ENCODE peak calls at places on chromosomes 12 and 14, in eight cellular contexts. L, F, H, K, D, M, B and X are unnamed samples.

GRCh38 chr12:10153271-10154144 is 18.4 kb downstream of the OLR1 start:
- DNase-seq in B (peak; percentile 70), F (peak; percentile 86), H (peak; percentile 64), M (peak; percentile 92), L (peak; percentile 24), K (peak; percentile 85), D (peak; percentile 55), X (peak; percentile 86)

GRCh38 chr14:104322531-104323466 is 184.4 kb downstream of the KIF26A start:
- DNase-seq in B (no peak), L (no peak), M (peak; percentile 51), F (no peak), H (no peak), D (no peak), K (no peak), X (no peak)

GRCh38 chr14:104521816-104522745 is 57.5 kb upstream of the C14orf180 start:
- DNase-seq in F (no peak), H (no peak), D (no peak), K (no peak), B (no peak), M (no peak), L (no peak), X (no peak)

GRCh38 chr12:124601699-124602098 is 34.3 kb upstream of the NCOR2 start:
- DNase-seq in M (no peak), B (no peak), K (no peak), H (no peak), F (no peak), L (no peak), D (no peak), X (no peak)

GRCh38 chr14:59177229-59177628 is 11.2 kb upstream of the DAAM1 start:
- DNase-seq in L (no peak), H (no peak), K (no peak), M (no peak), D (no peak), F (no peak), B (no peak), X (no peak)

GRCh38 chr14:94028450-94028826 is 2.3 kb downstream of the OTUB2 start:
- DNase-seq in F (no peak), D (no peak), H (no peak), M (no peak), L (no peak), B (no peak), K (no peak), X (no peak)

GRCh38 chr14:49959822-49960408 is 67.0 kb downstream of the ARF6 start:
- DNase-seq in K (no peak), L (no peak), H (no peak), M (no peak), B (no peak), F (peak; percentile 83), D (no peak), X (no peak)

GRCh38 chr12:1216560-1216959 is 225.5 kb downstream of the ERC1 start:
- DNase-seq in K (no peak), D (no peak), F (no peak), L (no peak), M (no peak), B (no peak), H (no peak), X (no peak)

DNA sequence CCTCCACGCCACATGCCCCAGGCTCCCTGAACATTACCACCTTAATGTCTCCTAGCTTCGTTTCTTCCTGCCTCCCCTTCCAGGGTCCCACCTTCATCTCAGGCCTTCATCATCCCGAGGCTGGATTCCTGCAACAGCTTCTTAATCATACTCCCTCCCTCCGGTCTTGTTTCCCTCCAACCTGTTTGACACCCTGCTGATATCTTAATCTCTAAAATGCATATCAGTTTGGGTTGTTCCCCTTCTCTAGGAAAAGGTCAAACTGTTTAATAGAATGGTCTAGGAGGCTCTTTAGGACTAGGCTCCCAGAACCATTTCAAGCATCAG is 125.5 kb upstream of the ARHGAP5 start:
- DNase-seq in K (no peak), H (no peak), F (no peak), D (no peak), B (no peak), L (no peak), M (no peak), X (no peak)
- H3K4me1 ChIP-seq in K (peaks cover 20% of the 10 kb centered on the region), H (no peaks in the 10 kb centered on the region), F (peaks cover 3% of the 10 kb centered on the region), D (no peaks in the 10 kb centered on the region), B (no peaks in the 10 kb centered on the region), L (no peaks in the 10 kb centered on the region), M (no peaks in the 10 kb centered on the region), X (peaks cover 9% of the 10 kb centered on the region)

DNA sequence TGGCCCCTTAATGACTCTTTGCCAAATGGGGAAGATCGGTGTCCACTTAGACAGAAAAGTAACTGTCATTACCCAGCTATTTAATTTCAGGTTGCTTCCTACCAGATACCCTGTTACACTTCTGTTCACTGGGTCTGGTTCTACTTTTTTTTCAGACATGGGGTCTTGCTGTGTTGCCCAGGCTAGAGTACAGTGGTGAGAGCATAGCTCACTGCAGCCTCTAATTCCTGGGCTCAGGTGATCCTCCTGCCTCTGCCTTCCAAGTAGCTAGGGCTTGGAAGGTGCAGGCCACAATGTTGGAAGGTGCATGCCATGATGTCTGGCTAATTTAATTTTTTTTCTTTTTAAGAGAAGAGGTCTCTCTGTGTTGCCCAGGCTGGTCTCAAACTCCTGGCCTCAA is 147.0 kb upstream of the ARHGAP5 start:
- DNase-seq in L (no peak), H (no peak), M (no peak), D (no peak), K (no peak), B (no peak), F (no peak), X (no peak)
- H3K27ac ChIP-seq in L (no peak overlapping the region), H (no peak overlapping the region), M (no peak overlapping the region), D (no peak overlapping the region), K (peak overlapping the region; percentile 45), B (no peak overlapping the region), F (peak overlapping the region; percentile 40), X (no peak overlapping the region)

DNA sequence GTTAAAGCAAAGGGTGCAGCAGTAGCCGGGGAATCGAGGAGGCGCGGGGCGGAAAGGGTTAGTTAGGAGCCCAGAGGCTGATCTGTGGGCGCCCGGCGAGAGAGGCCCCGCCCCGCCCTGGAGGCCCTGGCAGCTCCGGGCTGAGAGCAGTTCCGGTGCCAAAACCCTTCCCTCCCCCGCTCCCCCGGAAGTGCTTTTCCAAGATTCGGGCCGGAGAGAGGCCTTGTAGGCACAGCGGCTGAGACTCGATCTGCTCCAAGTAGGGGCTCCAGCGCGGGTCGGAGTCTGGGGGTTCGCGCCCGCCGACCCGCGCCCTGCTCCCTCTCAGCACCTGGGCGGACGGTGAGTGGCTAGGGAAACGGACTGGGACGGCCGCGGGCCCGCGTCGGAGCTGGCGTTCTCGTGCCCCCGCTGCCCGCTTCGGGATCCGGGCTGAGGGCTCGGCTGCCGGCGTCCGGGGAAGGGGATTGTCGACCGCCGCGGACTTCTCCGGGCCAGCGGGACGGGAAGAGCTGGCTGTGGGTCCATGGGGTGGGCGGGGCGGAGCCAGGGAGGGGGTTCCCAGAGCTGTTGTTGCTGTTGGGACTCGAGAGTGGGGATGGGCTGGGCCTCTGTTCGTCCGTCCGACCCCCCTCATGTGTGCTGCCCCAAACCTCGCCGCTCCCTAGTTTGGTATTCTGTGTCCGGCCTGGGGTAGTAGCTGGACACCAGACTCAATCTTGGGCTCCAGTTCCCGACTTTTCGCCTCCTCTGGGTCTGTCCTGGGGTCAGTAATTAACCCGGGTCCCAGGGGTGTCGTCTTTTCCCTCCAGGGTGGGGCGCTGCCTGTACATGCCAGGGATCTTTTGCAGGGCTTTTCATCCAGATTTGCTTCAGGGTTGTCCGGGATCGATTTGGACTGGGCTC is at the start of gene FRS2:
- DNase-seq in M (peak; percentile 96), H (peak; percentile 91), B (peak; percentile 92), K (peak; percentile 96), L (peak; percentile 73), D (peak; percentile 87), F (peak; percentile 96), X (peak; percentile 94)
- H3K4me1 ChIP-seq in M (peaks cover 13% of the 10 kb centered on the region), H (peaks cover 28% of the 10 kb centered on the region), B (peaks cover 39% of the 10 kb centered on the region), K (peaks cover 60% of the 10 kb centered on the region), L (peaks cover 31% of the 10 kb centered on the region), D (peaks cover 11% of the 10 kb centered on the region), F (peaks cover 13% of the 10 kb centered on the region), X (peaks cover 48% of the 10 kb centered on the region)

GRCh38 chr12:80157640-80158039 is 58.3 kb downstream of the OTOGL start:
- DNase-seq in F (no peak), M (no peak), D (no peak), L (no peak), H (no peak), B (no peak), K (peak; percentile 46), X (no peak)
- H3K27ac ChIP-seq in F (no peak overlapping the region), M (no peak overlapping the region), D (no peak overlapping the region), L (no peak overlapping the region), H (no peak overlapping the region), B (no peak overlapping the region), K (no peak overlapping the region), X (no peak overlapping the region)